ENCODE peak calls at places on chromosomes 11 and 22, in four cellular contexts. One of them, this sample, is unnamed.

GRCh38 chr22:37243402-37244113 is 511 bp downstream of the RAC2 start:
- DNase-seq in K562: no peak
- DNase-seq in H1: no peak
- DNase-seq in GM12878: no peak
- DNase-seq in this sample: peak

GRCh38 chr22:39524753-39525657 is 4.6 kb downstream of the ATF4 start:
- DNase-seq in H1: no peak
- DNase-seq in GM12878: no peak
- DNase-seq in K562: no peak
- DNase-seq in this sample: no peak

GRCh38 chr11:67795746-67796145 is 121.3 kb upstream of the ALDH3B2 start:
- DNase-seq in K562: no peak
- DNase-seq in GM12878: no peak
- DNase-seq in H1: no peak
- DNase-seq in this sample: no peak

GRCh38 chr11:69437001-69437875 is 44.2 kb upstream of the LINC01488 start:
- DNase-seq in K562: no peak
- DNase-seq in H1: no peak
- DNase-seq in GM12878: no peak
- DNase-seq in this sample: no peak

GRCh38 chr11:43920598-43921419 is 21.6 kb upstream of the C11orf96 start:
- DNase-seq in GM12878: no peak
- DNase-seq in K562: peak
- DNase-seq in H1: no peak
- DNase-seq in this sample: no peak

GRCh38 chr11:93743316-93743715 is 1.8 kb downstream of the C11orf54 start:
- DNase-seq in H1: no peak
- DNase-seq in K562: peak
- DNase-seq in GM12878: no peak
- DNase-seq in this sample: no peak

GRCh38 chr11:4190519-4190918 is 95.9 kb downstream of the RRM1 start:
- DNase-seq in H1: no peak
- DNase-seq in K562: no peak
- DNase-seq in GM12878: no peak
- DNase-seq in this sample: no peak

GRCh38 chr11:56521955-56522354 is 21.1 kb downstream of the OR5M11 start:
- DNase-seq in GM12878: no peak
- DNase-seq in H1: no peak
- DNase-seq in K562: no peak
- DNase-seq in this sample: peak

GRCh38 chr11:133946541-133947297 is 10.0 kb downstream of the IGSF9B start:
- DNase-seq in K562: no peak
- DNase-seq in GM12878: no peak
- DNase-seq in H1: no peak
- DNase-seq in this sample: peak

GRCh38 chr11:133950874-133951483 is 5.8 kb downstream of the IGSF9B start:
- DNase-seq in GM12878: no peak
- DNase-seq in H1: no peak
- DNase-seq in K562: no peak
- DNase-seq in this sample: no peak

GRCh38 chr11:133947298-133947905 is 9.4 kb downstream of the IGSF9B start:
- DNase-seq in GM12878: no peak
- DNase-seq in H1: no peak
- DNase-seq in K562: peak
- DNase-seq in this sample: peak

GRCh38 chr11:133946018-133946417 is 10.8 kb downstream of the IGSF9B start:
- DNase-seq in GM12878: no peak
- DNase-seq in K562: no peak
- DNase-seq in H1: no peak
- DNase-seq in this sample: no peak

DNA sequence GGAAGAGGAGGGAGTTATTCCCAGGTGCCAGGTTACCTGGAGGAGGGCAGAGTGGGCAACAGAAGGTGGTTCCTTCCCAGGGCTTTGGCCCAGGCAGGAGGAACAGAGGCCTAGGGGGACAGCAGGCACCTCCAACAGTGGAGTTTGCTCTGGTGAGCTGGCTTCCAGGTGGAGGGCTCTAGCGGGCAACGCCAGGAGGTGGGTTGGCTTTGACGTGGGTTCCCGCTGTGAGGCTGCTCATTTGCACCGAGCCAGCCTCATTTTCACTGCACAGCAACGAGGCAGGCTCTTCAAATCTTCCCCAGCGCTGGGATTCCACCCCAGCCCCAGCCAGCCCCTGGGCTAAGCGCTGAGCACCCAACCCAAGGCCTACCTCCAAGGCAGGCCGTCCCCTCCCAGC is 8.1 kb downstream of the IGSF9B start:
- DNase-seq in H1: no peak
- DNase-seq in GM12878: no peak
- DNase-seq in K562: no peak
- DNase-seq in this sample: no peak
- TF ChIP-seq NRF1 in H1: no peak
- TF ChIP-seq NRF1 in GM12878: no peak
- TF ChIP-seq NRF1 in K562: no peak
- TF ChIP-seq NRF1 in this sample: no peak

DNA sequence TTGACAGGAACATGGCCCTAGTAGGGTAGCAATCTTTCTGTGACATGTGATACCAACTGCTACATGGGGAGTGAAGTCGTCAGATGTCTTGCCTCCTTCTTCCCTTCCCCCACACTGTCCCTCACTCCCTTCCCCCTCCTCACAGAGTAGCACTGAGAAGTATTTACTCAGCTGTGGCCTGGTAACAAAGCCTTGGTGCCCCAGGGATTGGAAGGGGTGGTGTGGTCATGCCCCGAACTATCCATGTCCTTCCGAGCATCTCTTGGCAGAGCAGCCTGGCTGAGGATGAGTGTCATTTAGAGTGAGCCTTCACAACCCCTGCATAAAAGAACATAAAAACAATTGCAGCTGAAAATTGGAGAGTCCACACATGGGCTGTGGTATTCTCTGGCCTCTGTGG is 46.1 kb downstream of the ARFGAP2 start:
- DNase-seq in H1: no peak
- DNase-seq in GM12878: no peak
- DNase-seq in K562: no peak
- DNase-seq in this sample: no peak
- TF ChIP-seq YY1 in H1: no peak
- TF ChIP-seq YY1 in GM12878: no peak
- TF ChIP-seq YY1 in K562: no peak
- TF ChIP-seq YY1 in this sample: no peak

GRCh38 chr22:48588881-48589450 is 1238.7 kb downstream of the BRD1 start:
- DNase-seq in H1: no peak
- DNase-seq in GM12878: no peak
- DNase-seq in K562: no peak
- DNase-seq in this sample: no peak
- TF ChIP-seq NRF1 in H1: no peak
- TF ChIP-seq NRF1 in GM12878: no peak
- TF ChIP-seq NRF1 in K562: no peak
- TF ChIP-seq NRF1 in this sample: no peak

GRCh38 chr11:77386178-77386577 is 84.7 kb upstream of the GDPD4 start:
- DNase-seq in K562: no peak
- DNase-seq in H1: no peak
- DNase-seq in GM12878: no peak
- DNase-seq in this sample: no peak

GRCh38 chr11:77379917-77380316 is 78.4 kb upstream of the GDPD4 start:
- DNase-seq in H1: no peak
- DNase-seq in K562: no peak
- DNase-seq in GM12878: no peak
- DNase-seq in this sample: no peak

GRCh38 chr11:77384584-77384983 is 83.1 kb upstream of the GDPD4 start:
- DNase-seq in H1: no peak
- DNase-seq in K562: no peak
- DNase-seq in GM12878: no peak
- DNase-seq in this sample: no peak

GRCh38 chr11:77379253-77379652 is 77.8 kb upstream of the GDPD4 start:
- DNase-seq in K562: no peak
- DNase-seq in H1: no peak
- DNase-seq in GM12878: no peak
- DNase-seq in this sample: no peak

GRCh38 chr11:77381749-77382693 is 80.5 kb upstream of the GDPD4 start:
- DNase-seq in K562: no peak
- DNase-seq in GM12878: no peak
- DNase-seq in H1: no peak
- DNase-seq in this sample: no peak
- TF ChIP-seq YY1 in K562: no peak
- TF ChIP-seq YY1 in GM12878: no peak
- TF ChIP-seq YY1 in H1: no peak
- TF ChIP-seq YY1 in this sample: no peak

GRCh38 chr11:64343740-64344133 is 3.7 kb downstream of the CCDC88B start:
- DNase-seq in H1: no peak
- DNase-seq in K562: no peak
- DNase-seq in GM12878: no peak
- DNase-seq in this sample: peak
- TF ChIP-seq NRF1 in H1: no peak
- TF ChIP-seq NRF1 in K562: no peak
- TF ChIP-seq NRF1 in GM12878: no peak
- TF ChIP-seq NRF1 in this sample: no peak

GRCh38 chr11:113907681-113908080 is 3.1 kb downstream of the HTR3B start:
- DNase-seq in K562: no peak
- DNase-seq in GM12878: no peak
- DNase-seq in H1: no peak
- DNase-seq in this sample: no peak

GRCh38 chr11:113906038-113906437 is 1.4 kb downstream of the HTR3B start:
- DNase-seq in K562: no peak
- DNase-seq in GM12878: no peak
- DNase-seq in H1: no peak
- DNase-seq in this sample: no peak

GRCh38 chr11:113907155-113907554 is 2.6 kb downstream of the HTR3B start:
- DNase-seq in GM12878: no peak
- DNase-seq in K562: no peak
- DNase-seq in H1: no peak
- DNase-seq in this sample: no peak

GRCh38 chr11:113906515-113906914 is 1.9 kb downstream of the HTR3B start:
- DNase-seq in H1: no peak
- DNase-seq in GM12878: no peak
- DNase-seq in K562: no peak
- DNase-seq in this sample: no peak

DNA sequence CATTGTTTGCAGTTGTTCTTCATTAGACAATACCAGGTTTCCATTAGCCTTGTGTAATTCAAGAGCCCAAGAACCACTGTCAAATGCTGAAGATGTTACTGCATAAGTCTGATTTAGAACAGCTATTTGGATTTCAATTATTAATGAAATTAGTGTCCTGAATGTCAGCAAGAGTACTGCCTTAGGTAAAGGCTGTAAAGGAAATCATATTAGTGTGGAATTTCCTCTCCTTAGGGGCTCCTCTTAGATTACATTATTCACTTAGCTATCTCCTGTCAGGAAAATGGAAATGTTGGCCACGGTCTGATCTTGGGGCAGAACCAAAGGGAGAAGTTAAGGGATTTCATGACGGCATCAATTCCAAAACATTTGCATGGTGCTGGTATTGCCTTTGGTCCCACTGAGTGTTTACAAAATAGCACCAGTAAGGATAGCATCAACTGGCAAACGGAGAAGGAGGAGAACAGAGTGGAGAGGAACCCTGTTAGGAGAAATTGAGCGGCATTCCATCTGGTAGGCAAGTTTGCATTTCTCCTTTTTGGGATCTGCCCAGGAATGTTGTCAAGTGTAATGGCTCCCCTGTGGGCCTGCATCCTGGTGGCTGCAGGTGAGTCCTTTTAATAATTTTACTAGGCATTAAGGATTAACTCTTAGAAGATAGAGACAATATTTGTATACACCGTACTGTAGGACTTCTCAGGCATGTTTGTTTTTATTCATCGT is at the start of gene HTR3B:
- DNase-seq in GM12878: no peak
- DNase-seq in H1: no peak
- DNase-seq in K562: no peak
- DNase-seq in this sample: no peak
- TF ChIP-seq YY1 in GM12878: no peak
- TF ChIP-seq YY1 in H1: no peak
- TF ChIP-seq YY1 in K562: no peak
- TF ChIP-seq YY1 in this sample: no peak

DNA sequence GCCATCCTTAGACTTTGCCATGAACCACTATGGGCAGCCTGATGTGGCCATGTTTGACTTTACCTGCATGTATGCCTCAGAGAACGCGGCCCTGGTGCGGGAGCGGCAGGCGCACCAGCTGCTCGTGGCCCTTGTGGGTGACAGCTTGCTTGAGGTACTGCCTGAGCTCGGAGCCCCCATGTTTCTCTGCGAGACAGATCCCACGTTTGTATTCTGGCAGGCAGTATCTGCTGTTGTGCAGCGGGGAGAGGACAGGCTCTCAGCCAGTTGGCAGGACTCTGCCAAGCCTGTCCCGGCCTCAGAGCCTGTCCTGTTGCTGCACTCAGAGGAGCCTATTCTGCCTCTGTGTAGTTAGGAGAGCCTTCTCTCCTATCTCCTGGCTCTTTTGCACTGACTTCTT is 109.9 kb downstream of the MICAL2 start:
- DNase-seq in H1: no peak
- DNase-seq in GM12878: no peak
- DNase-seq in K562: no peak
- DNase-seq in this sample: no peak
- TF ChIP-seq NRF1 in H1: no peak
- TF ChIP-seq NRF1 in GM12878: no peak
- TF ChIP-seq NRF1 in K562: no peak
- TF ChIP-seq NRF1 in this sample: no peak